ENCODE peak calls at places on chromosomes 16 and 17, in nine cellular contexts. R is RWPE1; N is left lung; K is HT1080; P is stimulated activated CD8-positive, alpha-beta memory T cell treated with anti-CD3 and anti-CD28 coated beads, Interleukin-4, amount 100 ng/mL, for 24 hours; F is activated T-cell treated with anti-CD3 and anti-CD28 coated beads, Interleukin-2, amount 50 U/mL, for 24 hours; M is effector CD4-positive, alpha-beta T cell; A is NCI-H1105; U is T follicular helper cell. C is an unnamed sample.
A peak's percentile ranks its signal among the peaks of the same experiment; 100 is the strongest.

GRCh38 chr17:49434821-49435581 is 20.3 kb upstream of the PHB1 start:
- DNase-seq in F (peak; percentile 54), P (peak; percentile 9), R (peak; percentile 87), K (peak; percentile 49), M (no peak), N (no peak), A (no peak), U (peak; percentile 11), C (peak; percentile 28)

GRCh38 chr17:50518265-50519023 is 10.2 kb downstream of the MYCBPAP start:
- DNase-seq in U (no peak), R (no peak), P (no peak), M (no peak), A (no peak), K (no peak), F (no peak), N (no peak), C (no peak)

GRCh38 chr17:40355123-40355803 is 9.3 kb downstream of the GJD3 start:
- DNase-seq in M (peak; percentile 76), R (peak; percentile 55), K (peak; percentile 62), P (peak; percentile 72), N (peak; percentile 70), A (peak; percentile 31), U (peak; percentile 69), F (peak; percentile 91), C (peak; percentile 63)

GRCh38 chr17:63116967-63117366 is 150.9 kb downstream of the TANC2 start:
- DNase-seq in A (peak; percentile 3), K (peak; percentile 3), R (peak; percentile 15), P (no peak), N (no peak), U (no peak), F (no peak), M (no peak), C (no peak)

GRCh38 chr17:63780928-63781327 is 7.0 kb downstream of the DDX42 start:
- DNase-seq in M (no peak), R (no peak), N (no peak), P (no peak), U (no peak), F (no peak), A (no peak), K (no peak), C (no peak)

GRCh38 chr16:50172195-50172922 is 19.3 kb downstream of the TENT4B start:
- DNase-seq in P (no peak), K (no peak), R (no peak), A (no peak), U (no peak), F (no peak), N (no peak), M (no peak), C (no peak)

GRCh38 chr16:76428858-76429257 is 151.7 kb downstream of the CNTNAP4 start:
- DNase-seq in K (peak; percentile 54), P (no peak), U (no peak), A (no peak), M (no peak), N (no peak), F (no peak), R (no peak), C (no peak)

GRCh38 chr16:85210423-85211169 is 98.3 kb upstream of the CIBAR2 start:
- DNase-seq in U (no peak), R (peak; percentile 41), F (no peak), P (no peak), M (no peak), A (no peak), K (peak; percentile 75), N (no peak), C (no peak)

GRCh38 chr17:67121317-67121887 is 77.0 kb downstream of the CACNG1 start:
- DNase-seq in P (no peak), M (no peak), R (no peak), F (no peak), A (no peak), U (no peak), N (no peak), K (no peak), C (no peak)